ENCODE peak calls at places on chromosomes 1 and 21, in nine cellular contexts. One of them, this sample, is unnamed.

GRCh38 chr1:152182431-152182830 is 23.4 kb upstream of the RPTN start:
- DNase-seq in mesothelial cell of epicardium: no peak
- DNase-seq in lower lobe of right lung: no peak
- DNase-seq in HFF-Myc: no peak
- DNase-seq in CD8-positive, alpha-beta T cell: no peak
- DNase-seq in cardiac fibroblast: peak; percentile 67
- DNase-seq in H9: no peak
- DNase-seq in Calu3: peak; percentile 17
- DNase-seq in glutamatergic neuron: no peak
- DNase-seq in this sample: no peak

GRCh38 chr1:6962390-6962955 is 177.2 kb downstream of the CAMTA1 start:
- DNase-seq in mesothelial cell of epicardium: peak; percentile 56
- DNase-seq in lower lobe of right lung: no peak
- DNase-seq in HFF-Myc: no peak
- DNase-seq in CD8-positive, alpha-beta T cell: no peak
- DNase-seq in cardiac fibroblast: no peak
- DNase-seq in H9: no peak
- DNase-seq in Calu3: peak; percentile 3
- DNase-seq in glutamatergic neuron: peak; percentile 94
- DNase-seq in this sample: no peak

GRCh38 chr1:9201421-9202239 is 32.9 kb upstream of the H6PD start:
- DNase-seq in mesothelial cell of epicardium: no peak
- DNase-seq in lower lobe of right lung: no peak
- DNase-seq in HFF-Myc: no peak
- DNase-seq in CD8-positive, alpha-beta T cell: no peak
- DNase-seq in cardiac fibroblast: peak; percentile 72
- DNase-seq in H9: peak; percentile 53
- DNase-seq in Calu3: no peak
- DNase-seq in glutamatergic neuron: no peak
- DNase-seq in this sample: no peak

GRCh38 chr21:46023126-46023985 is 41.8 kb downstream of the COL6A1 start:
- DNase-seq in mesothelial cell of epicardium: no peak
- DNase-seq in lower lobe of right lung: no peak
- DNase-seq in HFF-Myc: no peak
- DNase-seq in CD8-positive, alpha-beta T cell: no peak
- DNase-seq in cardiac fibroblast: no peak
- DNase-seq in H9: no peak
- DNase-seq in Calu3: no peak
- DNase-seq in glutamatergic neuron: no peak
- DNase-seq in this sample: no peak

GRCh38 chr1:96473791-96474452 is 247.7 kb upstream of the PTBP2 start:
- DNase-seq in mesothelial cell of epicardium: no peak
- DNase-seq in lower lobe of right lung: no peak
- DNase-seq in HFF-Myc: peak; percentile 16
- DNase-seq in CD8-positive, alpha-beta T cell: no peak
- DNase-seq in cardiac fibroblast: peak; percentile 74
- DNase-seq in H9: no peak
- DNase-seq in Calu3: no peak
- DNase-seq in glutamatergic neuron: no peak
- DNase-seq in this sample: no peak

GRCh38 chr1:85612704-85613361 is 32.3 kb downstream of the CCN1 start:
- DNase-seq in mesothelial cell of epicardium: no peak
- DNase-seq in lower lobe of right lung: no peak
- DNase-seq in HFF-Myc: no peak
- DNase-seq in CD8-positive, alpha-beta T cell: no peak
- DNase-seq in cardiac fibroblast: peak; percentile 96
- DNase-seq in H9: peak; percentile 47
- DNase-seq in Calu3: peak; percentile 58
- DNase-seq in glutamatergic neuron: no peak
- DNase-seq in this sample: no peak

GRCh38 chr1:36761073-36761472 is 273.2 kb downstream of the GRIK3 start:
- DNase-seq in mesothelial cell of epicardium: no peak
- DNase-seq in lower lobe of right lung: no peak
- DNase-seq in HFF-Myc: no peak
- DNase-seq in CD8-positive, alpha-beta T cell: no peak
- DNase-seq in cardiac fibroblast: no peak
- DNase-seq in H9: no peak
- DNase-seq in Calu3: no peak
- DNase-seq in glutamatergic neuron: no peak
- DNase-seq in this sample: no peak

GRCh38 chr1:167246971-167247370 is 26.3 kb downstream of the POU2F1 start:
- DNase-seq in mesothelial cell of epicardium: no peak
- DNase-seq in lower lobe of right lung: no peak
- DNase-seq in HFF-Myc: no peak
- DNase-seq in CD8-positive, alpha-beta T cell: no peak
- DNase-seq in cardiac fibroblast: no peak
- DNase-seq in H9: no peak
- DNase-seq in Calu3: no peak
- DNase-seq in glutamatergic neuron: no peak
- DNase-seq in this sample: no peak

GRCh38 chr1:211928993-211929637 is 98.6 kb upstream of the LPGAT1 start:
- DNase-seq in mesothelial cell of epicardium: no peak
- DNase-seq in lower lobe of right lung: no peak
- DNase-seq in HFF-Myc: no peak
- DNase-seq in CD8-positive, alpha-beta T cell: no peak
- DNase-seq in cardiac fibroblast: no peak
- DNase-seq in H9: no peak
- DNase-seq in Calu3: peak; percentile 75
- DNase-seq in glutamatergic neuron: no peak
- DNase-seq in this sample: no peak

GRCh38 chr1:41241748-41242644 is at the start of gene SCMH1:
- DNase-seq in mesothelial cell of epicardium: peak; percentile 63
- DNase-seq in lower lobe of right lung: peak; percentile 64
- DNase-seq in HFF-Myc: no peak
- DNase-seq in CD8-positive, alpha-beta T cell: peak; percentile 40
- DNase-seq in cardiac fibroblast: peak; percentile 28
- DNase-seq in H9: peak; percentile 71
- DNase-seq in Calu3: peak; percentile 52
- DNase-seq in glutamatergic neuron: peak; percentile 64
- DNase-seq in this sample: peak; percentile 66

GRCh38 chr1:82464362-82464931 is 663.7 kb downstream of the ADGRL2 start:
- DNase-seq in mesothelial cell of epicardium: no peak
- DNase-seq in lower lobe of right lung: no peak
- DNase-seq in HFF-Myc: no peak
- DNase-seq in CD8-positive, alpha-beta T cell: no peak
- DNase-seq in cardiac fibroblast: peak; percentile 31
- DNase-seq in H9: no peak
- DNase-seq in Calu3: peak; percentile 1
- DNase-seq in glutamatergic neuron: no peak
- DNase-seq in this sample: no peak

GRCh38 chr1:105172803-105173202 is 1423.1 kb downstream of the AMY1C start:
- DNase-seq in mesothelial cell of epicardium: no peak
- DNase-seq in lower lobe of right lung: no peak
- DNase-seq in HFF-Myc: no peak
- DNase-seq in CD8-positive, alpha-beta T cell: no peak
- DNase-seq in cardiac fibroblast: no peak
- DNase-seq in H9: no peak
- DNase-seq in Calu3: no peak
- DNase-seq in glutamatergic neuron: no peak
- DNase-seq in this sample: no peak

GRCh38 chr1:183291802-183292515 is 105.9 kb downstream of the LAMC2 start:
- DNase-seq in mesothelial cell of epicardium: no peak
- DNase-seq in lower lobe of right lung: no peak
- DNase-seq in HFF-Myc: no peak
- DNase-seq in CD8-positive, alpha-beta T cell: no peak
- DNase-seq in cardiac fibroblast: peak; percentile 49
- DNase-seq in H9: no peak
- DNase-seq in Calu3: no peak
- DNase-seq in glutamatergic neuron: no peak
- DNase-seq in this sample: no peak

GRCh38 chr1:172393354-172393753 is 27.1 kb upstream of the C1orf105 start:
- DNase-seq in mesothelial cell of epicardium: no peak
- DNase-seq in lower lobe of right lung: no peak
- DNase-seq in HFF-Myc: no peak
- DNase-seq in CD8-positive, alpha-beta T cell: no peak
- DNase-seq in cardiac fibroblast: no peak
- DNase-seq in H9: no peak
- DNase-seq in Calu3: no peak
- DNase-seq in glutamatergic neuron: no peak
- DNase-seq in this sample: no peak

GRCh38 chr1:202821467-202821866 is 10.7 kb downstream of the PCAT6 start:
- DNase-seq in mesothelial cell of epicardium: no peak
- DNase-seq in lower lobe of right lung: no peak
- DNase-seq in HFF-Myc: no peak
- DNase-seq in CD8-positive, alpha-beta T cell: no peak
- DNase-seq in cardiac fibroblast: peak; percentile 50
- DNase-seq in H9: no peak
- DNase-seq in Calu3: peak; percentile 5
- DNase-seq in glutamatergic neuron: no peak
- DNase-seq in this sample: no peak

DNA sequence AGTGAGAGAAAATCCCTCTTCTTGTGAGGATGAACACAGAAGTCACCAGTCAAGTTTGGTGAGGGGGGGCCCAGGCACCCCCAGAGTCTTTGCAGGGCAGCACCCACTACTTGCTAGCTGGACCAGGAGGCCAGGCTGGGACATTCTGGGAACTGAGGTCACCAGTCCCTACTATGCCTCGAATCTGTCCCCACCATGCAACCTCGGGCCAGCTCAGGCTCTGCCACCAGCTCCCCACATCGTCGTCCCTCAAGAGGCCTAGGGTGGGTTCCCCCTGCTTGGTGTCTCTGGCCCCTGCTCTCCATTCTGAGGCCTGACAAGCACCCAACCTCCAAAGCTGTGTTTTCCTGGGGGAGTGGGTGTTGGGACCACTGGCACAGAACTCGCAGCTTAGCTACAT is 22.2 kb upstream of the ZNF678 start:
- DNase-seq in mesothelial cell of epicardium: no peak
- DNase-seq in lower lobe of right lung: no peak
- DNase-seq in HFF-Myc: no peak
- DNase-seq in CD8-positive, alpha-beta T cell: no peak
- DNase-seq in cardiac fibroblast: no peak
- DNase-seq in H9: no peak
- DNase-seq in Calu3: no peak
- DNase-seq in glutamatergic neuron: no peak
- DNase-seq in this sample: no peak
- TF ChIP-seq CTCF in mesothelial cell of epicardium: no peak
- TF ChIP-seq CTCF in lower lobe of right lung: no peak
- TF ChIP-seq CTCF in HFF-Myc: no peak
- TF ChIP-seq CTCF in CD8-positive, alpha-beta T cell: no peak
- TF ChIP-seq CTCF in cardiac fibroblast: no peak
- TF ChIP-seq CTCF in H9: no peak
- TF ChIP-seq CTCF in Calu3: no peak
- TF ChIP-seq CTCF in glutamatergic neuron: no peak
- TF ChIP-seq CTCF in this sample: no peak

DNA sequence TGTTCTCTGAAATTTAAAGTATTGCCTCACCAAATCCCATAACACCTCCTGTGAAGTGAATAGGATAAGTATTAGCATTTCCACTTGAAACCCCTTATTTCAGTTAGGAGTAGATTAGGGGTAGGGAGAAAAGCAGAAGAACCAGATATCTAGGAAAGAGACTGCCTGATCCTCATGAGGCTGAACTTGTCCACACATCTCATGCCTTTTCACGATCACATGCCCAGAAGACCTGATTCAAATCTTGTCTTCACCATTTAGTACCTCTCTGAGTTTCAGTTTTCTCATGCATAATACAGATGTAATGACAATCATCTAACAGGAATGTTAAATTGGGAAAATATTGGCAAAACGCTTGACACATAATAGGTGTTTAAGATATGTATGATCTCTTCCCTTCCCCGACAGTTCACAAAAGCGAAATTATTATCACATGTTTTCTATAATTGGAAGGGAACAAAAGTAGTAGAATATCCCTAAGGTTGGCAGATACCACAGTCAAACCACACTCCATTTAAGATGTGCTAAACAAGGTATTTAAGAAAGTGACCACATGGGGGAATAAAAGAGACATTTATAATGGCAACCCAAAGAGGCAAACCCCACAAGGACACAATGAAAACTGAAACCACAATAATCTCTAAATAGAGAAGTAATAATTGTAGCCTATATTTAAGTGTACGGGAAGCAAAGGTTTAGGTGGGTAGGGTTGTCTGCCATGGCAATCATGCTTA is 25.2 kb downstream of the GFI1 start:
- DNase-seq in mesothelial cell of epicardium: no peak
- DNase-seq in lower lobe of right lung: no peak
- DNase-seq in HFF-Myc: no peak
- DNase-seq in CD8-positive, alpha-beta T cell: no peak
- DNase-seq in cardiac fibroblast: peak; percentile 31
- DNase-seq in H9: no peak
- DNase-seq in Calu3: no peak
- DNase-seq in glutamatergic neuron: no peak
- DNase-seq in this sample: no peak
- TF ChIP-seq CTCF in mesothelial cell of epicardium: no peak
- TF ChIP-seq CTCF in lower lobe of right lung: no peak
- TF ChIP-seq CTCF in HFF-Myc: no peak
- TF ChIP-seq CTCF in CD8-positive, alpha-beta T cell: no peak
- TF ChIP-seq CTCF in cardiac fibroblast: no peak
- TF ChIP-seq CTCF in H9: no peak
- TF ChIP-seq CTCF in Calu3: no peak
- TF ChIP-seq CTCF in glutamatergic neuron: no peak
- TF ChIP-seq CTCF in this sample: no peak

DNA sequence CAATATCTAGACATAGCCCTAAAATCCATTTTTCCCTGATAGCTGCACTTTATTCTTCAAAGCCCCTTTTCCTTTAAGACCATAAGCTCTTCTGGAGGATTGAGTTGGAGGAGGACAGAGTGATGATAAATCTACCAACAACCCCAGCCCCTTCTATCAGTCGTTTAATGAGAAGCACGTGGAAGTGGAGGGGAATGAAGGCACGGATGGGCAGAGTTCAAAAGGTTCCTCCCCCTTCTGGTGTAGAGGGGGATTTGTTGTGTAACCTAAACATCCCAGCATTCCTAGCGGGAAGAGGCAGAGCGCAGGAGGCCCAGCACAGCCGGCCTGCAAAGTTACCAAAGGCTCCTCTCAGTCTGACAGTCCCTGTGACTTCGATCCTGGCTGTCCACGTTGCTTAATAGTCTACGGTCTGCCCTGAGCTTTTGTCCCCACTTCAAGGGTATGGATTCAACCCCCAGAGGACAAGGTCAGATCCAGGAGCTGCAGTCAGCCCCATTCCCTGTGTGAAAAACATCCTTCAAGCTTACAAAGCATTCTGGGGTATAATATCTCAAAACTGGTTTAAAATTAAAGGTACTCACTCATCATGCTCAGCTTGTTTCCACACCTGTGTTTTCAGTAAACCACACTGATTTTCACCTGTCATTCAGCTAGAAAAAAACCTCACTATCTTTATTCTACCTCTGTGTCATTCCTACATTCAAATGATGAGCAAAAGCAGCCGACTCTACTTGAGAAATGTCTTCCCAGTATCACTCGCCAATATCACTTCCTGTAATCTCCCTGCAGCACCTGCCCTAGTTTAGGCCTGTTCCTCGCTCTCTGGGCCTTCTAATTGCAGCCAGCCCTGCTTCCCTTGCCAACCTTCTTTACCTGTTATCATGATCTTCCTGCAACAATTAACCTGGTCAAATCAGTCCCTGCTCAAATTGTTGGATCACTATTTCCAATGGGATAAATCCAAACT is 117.9 kb downstream of the PLPP3 start:
- DNase-seq in mesothelial cell of epicardium: no peak
- DNase-seq in lower lobe of right lung: no peak
- DNase-seq in HFF-Myc: no peak
- DNase-seq in CD8-positive, alpha-beta T cell: no peak
- DNase-seq in cardiac fibroblast: no peak
- DNase-seq in H9: peak; percentile 41
- DNase-seq in Calu3: no peak
- DNase-seq in glutamatergic neuron: no peak
- DNase-seq in this sample: no peak
- TF ChIP-seq CTCF in mesothelial cell of epicardium: no peak
- TF ChIP-seq CTCF in lower lobe of right lung: no peak
- TF ChIP-seq CTCF in HFF-Myc: no peak
- TF ChIP-seq CTCF in CD8-positive, alpha-beta T cell: no peak
- TF ChIP-seq CTCF in cardiac fibroblast: no peak
- TF ChIP-seq CTCF in H9: peak; percentile 45
- TF ChIP-seq CTCF in Calu3: no peak
- TF ChIP-seq CTCF in glutamatergic neuron: peak; percentile 21
- TF ChIP-seq CTCF in this sample: no peak

GRCh38 chr1:64663654-64664053 is 81.2 kb upstream of the RAVER2 start:
- DNase-seq in mesothelial cell of epicardium: no peak
- DNase-seq in lower lobe of right lung: no peak
- DNase-seq in HFF-Myc: no peak
- DNase-seq in CD8-positive, alpha-beta T cell: no peak
- DNase-seq in cardiac fibroblast: peak; percentile 13
- DNase-seq in H9: peak; percentile 50
- DNase-seq in Calu3: peak; percentile 6
- DNase-seq in glutamatergic neuron: peak; percentile 75
- DNase-seq in this sample: no peak
- TF ChIP-seq CTCF in mesothelial cell of epicardium: no peak
- TF ChIP-seq CTCF in lower lobe of right lung: peak; percentile 17
- TF ChIP-seq CTCF in HFF-Myc: peak; percentile 43
- TF ChIP-seq CTCF in CD8-positive, alpha-beta T cell: no peak
- TF ChIP-seq CTCF in cardiac fibroblast: peak; percentile 29
- TF ChIP-seq CTCF in H9: no peak
- TF ChIP-seq CTCF in Calu3: peak; percentile 24
- TF ChIP-seq CTCF in glutamatergic neuron: peak; percentile 55
- TF ChIP-seq CTCF in this sample: no peak

This sample was measured in activated B cell treated with CpG ODN at 0.5 μM for 24 hours.